ENCODE peak calls at places on chromosomes 7 and 10, in seven cellular contexts. V, C, L, O, M, R and J are unnamed samples.
A peak's percentile ranks its signal among the peaks of the same experiment; 100 is the strongest.

GRCh38 chr10:43086321-43086942 is 9.6 kb downstream of the RET start:
- DNase-seq in V (no peak), M (no peak), O (no peak), L (peak; percentile 40), C (no peak), R (no peak), J (no peak)

GRCh38 chr10:133009218-133009954 is 67.0 kb upstream of the CFAP46 start:
- DNase-seq in R (no peak), O (no peak), C (no peak), L (peak; percentile 89), V (no peak), M (peak; percentile 96), J (no peak)

GRCh38 chr7:12731214-12731656 is 43.8 kb downstream of the ARL4A start:
- DNase-seq in O (no peak), L (no peak), V (peak; percentile 6), C (no peak), R (no peak), M (no peak), J (peak; percentile 1)

GRCh38 chr10:3213758-3214545 is 41.4 kb upstream of the PITRM1 start:
- DNase-seq in V (no peak), R (no peak), L (no peak), M (no peak), O (no peak), C (no peak), J (no peak)

GRCh38 chr7:116353614-116354013 is 143.3 kb downstream of the TES start:
- DNase-seq in M (no peak), O (no peak), V (no peak), L (no peak), R (no peak), C (no peak), J (no peak)

GRCh38 chr10:19638173-19638872 is 177.9 kb upstream of the PLXDC2 start:
- DNase-seq in V (no peak), L (no peak), O (no peak), C (no peak), M (no peak), R (no peak), J (no peak)

GRCh38 chr10:28981007-28981406 is 303.7 kb downstream of the BAMBI start:
- DNase-seq in M (no peak), L (no peak), V (no peak), O (no peak), R (no peak), C (no peak), J (no peak)

GRCh38 chr7:157541796-157542668 is 205.2 kb downstream of the DNAJB6 start:
- DNase-seq in V (no peak), M (no peak), O (peak; percentile 7), C (no peak), R (no peak), L (no peak), J (no peak)